ENCODE peak calls at places on chromosomes 2 and 18, in seven cellular contexts. J, I, V, X, D, L and N are unnamed samples.

GRCh38 chr18:33957705-33958104 is 267.0 kb downstream of the NOL4 start:
- DNase-seq in J (no peak), I (no peak), V (no peak), X (no peak), D (no peak), L (no peak), N (no peak)

GRCh38 chr2:55224761-55225261 is 7.3 kb downstream of the CLHC1 start:
- DNase-seq in J (no peak), I (no peak), V (no peak), X (no peak), D (no peak), L (peak), N (no peak)

GRCh38 chr2:69184224-69184623 is 171.2 kb downstream of the ANTXR1 start:
- DNase-seq in J (no peak), I (peak), V (no peak), X (no peak), D (no peak), L (no peak), N (peak)

GRCh38 chr2:26595146-26595545 is 46.0 kb downstream of the CIB4 start:
- DNase-seq in J (no peak), I (no peak), V (no peak), X (no peak), D (no peak), L (no peak), N (no peak)

GRCh38 chr2:29694741-29695140 is 226.6 kb downstream of the ALK start:
- DNase-seq in J (no peak), I (no peak), V (no peak), X (no peak), D (no peak), L (no peak), N (no peak)

GRCh38 chr18:13612111-13612997 is 114.0 kb downstream of the FAM210A start:
- DNase-seq in J (no peak), I (no peak), V (no peak), X (no peak), D (peak), L (peak), N (no peak)

GRCh38 chr2:96580771-96581170 is 44.2 kb downstream of the ARID5A start:
- DNase-seq in J (no peak), I (no peak), V (peak), X (no peak), D (no peak), L (no peak), N (peak)

GRCh38 chr18:35073186-35074105 is 32.2 kb downstream of the MAPRE2 start:
- DNase-seq in J (no peak), I (peak), V (no peak), X (no peak), D (no peak), L (no peak), N (peak)

GRCh38 chr18:61851279-61851678 is 41.5 kb downstream of the RNF152 start:
- DNase-seq in J (no peak), I (no peak), V (no peak), X (no peak), D (no peak), L (no peak), N (no peak)

GRCh38 chr2:109370399-109370990 is 241.5 kb downstream of the SH3RF3 start:
- DNase-seq in J (peak), I (no peak), V (no peak), X (no peak), D (no peak), L (no peak), N (no peak)

GRCh38 chr18:79935499-79935898 is 16.0 kb downstream of the SLC66A2 start:
- DNase-seq in J (peak), I (no peak), V (no peak), X (no peak), D (no peak), L (no peak), N (no peak)

GRCh38 chr2:56505885-56506284 is 322.1 kb downstream of the CCDC85A start:
- DNase-seq in J (no peak), I (peak), V (no peak), X (no peak), D (no peak), L (no peak), N (no peak)

GRCh38 chr2:145028055-145028630 is 508.2 kb upstream of the ZEB2 start:
- DNase-seq in J (no peak), I (no peak), V (no peak), X (no peak), D (no peak), L (no peak), N (no peak)

GRCh38 chr2:169705927-169706326 is 11.7 kb downstream of the PHOSPHO2 start:
- DNase-seq in J (no peak), I (no peak), V (no peak), X (no peak), D (no peak), L (no peak), N (no peak)